ENCODE peak calls at places on chromosomes 6 and 20, in six cellular contexts. W is gastrocnemius medialis, T is epithelial cell of esophagus, D is A549, Q is RWPE1, G is GM20000. E is an unnamed sample.

GRCh38 chr20:1654994-1655393 is 2.6 kb downstream of the SIRPG start:
- DNase-seq in D (no peak), W (no peak), T (no peak), G (no peak), Q (no peak), E (no peak)

GRCh38 chr6:127273499-127273898 is 6.8 kb downstream of the RNF146 start:
- DNase-seq in G (no peak), W (no peak), D (no peak), T (no peak), Q (no peak), E (no peak)

GRCh38 chr6:41074692-41075436 is 2.1 kb downstream of the NFYA start:
- DNase-seq in W (peak; percentile 38), Q (no peak), D (no peak), T (peak; percentile 21), G (no peak), E (no peak)

GRCh38 chr20:50450961-50451752 is 59.0 kb upstream of the PTPN1 start:
- DNase-seq in Q (no peak), T (no peak), G (peak; percentile 51), D (peak; percentile 57), W (no peak), E (no peak)

GRCh38 chr6:84346372-84346771 is 118.9 kb upstream of the CEP162 start:
- DNase-seq in T (peak; percentile 6), D (no peak), G (no peak), Q (no peak), W (no peak), E (no peak)

GRCh38 chr6:10720229-10720959 is 2.5 kb upstream of the TMEM14C start:
- DNase-seq in W (no peak), T (peak; percentile 39), G (peak; percentile 34), Q (peak; percentile 15), D (no peak), E (no peak)

GRCh38 chr6:161292145-161292544 is 18.3 kb upstream of the AGPAT4 start:
- DNase-seq in G (no peak), T (no peak), Q (no peak), W (no peak), D (no peak), E (no peak)

GRCh38 chr20:9617062-9617461 is 102.7 kb downstream of the LAMP5 start:
- DNase-seq in T (peak; percentile 70), W (peak; percentile 5), D (peak; percentile 80), Q (peak; percentile 46), G (peak; percentile 48), E (no peak)

GRCh38 chr20:62149532-62150235 is 6.1 kb downstream of the SS18L1 start:
- DNase-seq in W (no peak), T (peak; percentile 94), G (no peak), Q (peak; percentile 84), D (no peak), E (no peak)

GRCh38 chr6:79947191-79948173 is at the start of gene ELOVL4:
- DNase-seq in D (peak; percentile 57), W (no peak), Q (peak; percentile 72), T (peak; percentile 88), G (peak; percentile 55), E (no peak)

GRCh38 chr20:32966881-32967781 is 37.1 kb downstream of the SUN5 start:
- DNase-seq in T (no peak), W (no peak), Q (no peak), G (no peak), D (no peak), E (peak; percentile 78)

GRCh38 chr6:37283786-37284185 is 25.8 kb upstream of the TMEM217 start:
- DNase-seq in G (no peak), W (peak; percentile 90), Q (no peak), D (no peak), T (no peak), E (no peak)

GRCh38 chr20:63626424-63627128 is at the start of gene GMEB2:
- DNase-seq in Q (peak; percentile 87), T (peak; percentile 63), W (peak; percentile 62), G (peak; percentile 95), D (no peak), E (peak; percentile 84)

GRCh38 chr6:15770347-15771143 is 107.7 kb upstream of the DTNBP1 start:
- DNase-seq in T (peak; percentile 29), Q (no peak), W (no peak), D (no peak), G (peak; percentile 61), E (no peak)

GRCh38 chr6:155974967-155975366 is 519.3 kb upstream of the NOX3 start:
- DNase-seq in D (no peak), W (no peak), Q (no peak), G (no peak), T (no peak), E (no peak)

DNA sequence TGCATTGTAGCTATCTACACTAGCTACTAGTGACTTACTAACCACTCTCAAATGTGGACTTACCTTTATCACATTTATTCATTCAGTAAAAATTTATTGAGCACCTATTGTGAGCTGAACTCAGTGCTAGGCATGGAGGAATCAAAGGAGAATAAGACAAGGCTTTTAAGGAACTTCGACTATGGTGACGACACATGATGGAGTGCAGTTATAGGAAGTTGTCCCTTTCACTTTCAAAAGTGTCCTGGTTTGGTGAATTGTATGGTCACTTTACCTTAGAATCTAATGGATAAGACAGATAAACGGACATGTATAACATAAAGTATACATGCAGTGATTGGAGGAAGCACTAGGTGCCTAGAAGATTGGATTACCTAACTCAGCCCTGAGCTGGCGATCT is 4.3 kb downstream of the AKAP7 start:
- DNase-seq in Q (no peak), G (no peak), W (no peak), T (no peak), D (no peak), E (no peak)
- TF ChIP-seq CTCF in Q (no peak), G (no peak), W (no peak), T (no peak), D (no peak), E (no peak)

GRCh38 chr20:31934968-31935764 is 16.7 kb downstream of the PDRG1 start:
- DNase-seq in Q (no peak), D (no peak), G (no peak), W (no peak), T (no peak), E (peak; percentile 62)
- TF ChIP-seq CTCF in Q (no peak), D (no peak), G (no peak), W (no peak), T (no peak), E (peak; percentile 26)

GRCh38 chr6:142537612-142538478 is 236.0 kb downstream of the ADGRG6 start:
- DNase-seq in Q (no peak), D (peak; percentile 48), G (no peak), W (no peak), T (peak; percentile 48), E (no peak)
- TF ChIP-seq CTCF in Q (no peak), D (peak; percentile 33), G (no peak), W (no peak), T (peak; percentile 65), E (peak; percentile 65)

DNA sequence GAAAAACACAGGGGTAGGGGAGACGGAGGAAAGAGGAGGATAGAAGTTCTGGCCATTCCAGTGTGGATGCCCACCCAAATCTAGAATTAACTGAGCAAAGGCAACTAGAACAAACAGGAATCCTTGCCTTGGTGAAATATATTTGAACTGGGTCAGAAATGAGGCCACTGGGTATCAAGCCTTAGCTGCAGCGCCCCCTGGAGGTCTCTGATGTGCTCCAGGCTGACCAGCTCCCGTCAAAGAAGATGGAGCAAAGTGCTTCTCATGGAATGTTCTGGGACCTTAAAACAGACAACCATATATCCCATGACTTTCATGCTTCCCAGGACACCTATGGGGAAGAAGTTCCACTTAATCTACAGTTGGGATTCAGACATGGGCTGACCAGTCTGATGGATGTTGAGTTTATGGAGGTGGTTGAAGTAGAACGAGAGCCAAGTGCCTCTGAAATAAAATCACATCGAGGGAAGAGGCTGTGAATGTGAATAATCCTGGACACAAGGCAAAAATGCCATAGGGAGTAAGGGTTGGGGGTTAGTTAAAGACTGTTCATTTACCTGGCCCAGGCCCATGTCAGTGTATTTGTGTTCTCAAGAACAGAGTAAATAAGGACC is 50.4 kb downstream of the HLA-DPB1 start:
- DNase-seq in D (peak; percentile 35), G (peak; percentile 63), T (peak; percentile 48), Q (no peak), W (peak; percentile 4), E (no peak)
- TF ChIP-seq CTCF in D (no peak), G (peak; percentile 54), T (peak; percentile 62), Q (peak; percentile 35), W (no peak), E (peak; percentile 70)

DNA sequence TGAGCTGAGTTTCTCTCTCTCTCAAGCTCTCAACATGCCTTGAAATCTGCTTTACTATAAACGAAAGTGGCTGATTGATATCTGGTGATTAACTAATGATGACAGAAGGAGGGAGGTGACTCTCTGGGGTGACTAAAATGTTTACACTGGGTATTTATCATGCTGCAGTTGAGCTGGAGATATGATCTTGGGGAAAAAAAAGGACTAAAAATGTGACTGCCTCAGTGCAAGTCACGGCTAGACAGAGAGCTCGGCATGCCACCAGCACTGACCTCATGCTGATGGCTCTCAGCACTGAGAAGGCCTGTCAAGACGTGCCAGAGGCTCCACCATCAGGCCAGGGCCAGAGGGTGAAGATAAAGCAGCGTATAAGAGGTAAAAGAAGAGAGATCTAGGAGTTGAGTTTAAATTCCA is 103.1 kb upstream of the SPACA1 start:
- DNase-seq in Q (peak; percentile 86), G (peak; percentile 16), D (peak; percentile 48), W (peak; percentile 67), T (peak; percentile 99), E (no peak)
- TF ChIP-seq CTCF in Q (no peak), G (peak; percentile 24), D (no peak), W (no peak), T (peak; percentile 28), E (peak; percentile 63)

GRCh38 chr6:107801195-107801594 is 22.9 kb downstream of the SCML4 start:
- DNase-seq in W (no peak), G (no peak), T (peak; percentile 30), D (no peak), Q (no peak), E (no peak)

GRCh38 chr6:107794771-107795170 is 29.3 kb downstream of the SCML4 start:
- DNase-seq in G (no peak), W (no peak), D (no peak), Q (no peak), T (no peak), E (no peak)

GRCh38 chr6:107805504-107805903 is 18.6 kb downstream of the SCML4 start:
- DNase-seq in G (no peak), T (no peak), Q (no peak), D (no peak), W (no peak), E (no peak)

GRCh38 chr6:107803957-107804356 is 20.2 kb downstream of the SCML4 start:
- DNase-seq in T (no peak), Q (no peak), W (no peak), G (no peak), D (no peak), E (no peak)

GRCh38 chr6:107800564-107801164 is 23.4 kb downstream of the SCML4 start:
- DNase-seq in Q (peak; percentile 41), T (peak; percentile 49), W (no peak), D (no peak), G (peak; percentile 48), E (no peak)
- TF ChIP-seq CTCF in Q (no peak), T (peak; percentile 69), W (no peak), D (no peak), G (peak; percentile 9), E (peak; percentile 78)

GRCh38 chr6:132456700-132457143 is 55.4 kb upstream of the MOXD1 start:
- DNase-seq in W (no peak), D (no peak), G (peak; percentile 72), T (no peak), Q (no peak), E (no peak)
- TF ChIP-seq CTCF in W (no peak), D (no peak), G (peak; percentile 26), T (no peak), Q (no peak), E (no peak)

GRCh38 chr6:51817832-51818231 is 269.6 kb downstream of the PKHD1 start:
- DNase-seq in G (no peak), W (no peak), Q (no peak), D (no peak), T (no peak), E (no peak)

GRCh38 chr6:51818520-51819022 is 268.8 kb downstream of the PKHD1 start:
- DNase-seq in D (no peak), G (no peak), Q (no peak), W (no peak), T (no peak), E (no peak)

GRCh38 chr6:51820555-51820954 is 266.9 kb downstream of the PKHD1 start:
- DNase-seq in T (no peak), W (no peak), D (no peak), Q (no peak), G (no peak), E (no peak)
- TF ChIP-seq CTCF in T (no peak), W (no peak), D (no peak), Q (no peak), G (no peak), E (no peak)

E was measured in chondrocyte.